ENCODE peak calls at places on chromosomes 16 and 17, in six cellular contexts. O is sigmoid colon, D is choroid plexus epithelial cell, X is neural progenitor cell, R is HL-60, L is A673. Q is an unnamed sample.

GRCh38 chr17:8315740-8316217 is 5.7 kb downstream of the ARHGEF15 start:
- DNase-seq in O (no peak), D (no peak), X (peak), R (no peak), L (no peak), Q (no peak)

GRCh38 chr16:66386629-66387622 is 20.4 kb downstream of the CDH5 start:
- DNase-seq in O (peak), D (no peak), X (no peak), R (no peak), L (no peak), Q (no peak)

GRCh38 chr16:17251496-17251895 is 219.3 kb downstream of the XYLT1 start:
- DNase-seq in O (no peak), D (no peak), X (no peak), R (no peak), L (no peak), Q (no peak)

GRCh38 chr17:78013683-78014467 is 55.4 kb downstream of the TNRC6C start:
- DNase-seq in O (peak), D (peak), X (peak), R (no peak), L (peak), Q (peak)

GRCh38 chr17:1147664-1148063 is 32.1 kb downstream of the ABR start:
- DNase-seq in O (no peak), D (peak), X (peak), R (no peak), L (peak), Q (peak)

GRCh38 chr17:51803161-51803560 is 355.4 kb downstream of the CA10 start:
- DNase-seq in O (no peak), D (no peak), X (peak), R (no peak), L (no peak), Q (no peak)

GRCh38 chr17:58630883-58631522 is 60.8 kb downstream of the TEX14 start:
- DNase-seq in O (peak), D (no peak), X (peak), R (no peak), L (no peak), Q (no peak)

GRCh38 chr17:46837521-46837920 is 13.9 kb upstream of the WNT9B start:
- DNase-seq in O (no peak), D (no peak), X (no peak), R (no peak), L (no peak), Q (no peak)

GRCh38 chr16:22327446-22327775 is 30.2 kb downstream of the POLR3E start:
- DNase-seq in O (no peak), D (no peak), X (no peak), R (no peak), L (no peak), Q (no peak)

GRCh38 chr16:78962457-78962929 is 638.0 kb downstream of the MAF start:
- DNase-seq in O (no peak), D (no peak), X (no peak), R (no peak), L (no peak), Q (no peak)

GRCh38 chr17:9465216-9465921 is 110.3 kb downstream of the STX8 start:
- DNase-seq in O (no peak), D (peak), X (no peak), R (no peak), L (no peak), Q (peak)

GRCh38 chr16:9256196-9256595 is 164.8 kb downstream of the HAPSTR1 start:
- DNase-seq in O (no peak), D (peak), X (peak), R (no peak), L (peak), Q (peak)

GRCh38 chr16:85463228-85463611 is 149.9 kb upstream of the GSE1 start:
- DNase-seq in O (no peak), D (no peak), X (no peak), R (no peak), L (no peak), Q (no peak)

GRCh38 chr16:8505327-8505991 is 84.9 kb downstream of the TMEM114 start:
- DNase-seq in O (no peak), D (no peak), X (peak), R (no peak), L (no peak), Q (no peak)

GRCh38 chr17:73550561-73550960 is 93.7 kb downstream of the SDK2 start:
- DNase-seq in O (no peak), D (no peak), X (no peak), R (no peak), L (no peak), Q (peak)

GRCh38 chr17:42904110-42904469 is 3.5 kb downstream of the G6PC1 start:
- DNase-seq in O (no peak), D (no peak), X (no peak), R (no peak), L (no peak), Q (no peak)

GRCh38 chr16:49755291-49755611 is 100.7 kb downstream of the ZNF423 start:
- DNase-seq in O (no peak), D (peak), X (peak), R (no peak), L (peak), Q (peak)

GRCh38 chr16:81626181-81626674 is 152.9 kb upstream of the PLCG2 start:
- DNase-seq in O (no peak), D (no peak), X (no peak), R (no peak), L (no peak), Q (peak)

GRCh38 chr16:55113195-55113594 is 182.5 kb downstream of the IRX5 start:
- DNase-seq in O (no peak), D (no peak), X (no peak), R (no peak), L (no peak), Q (no peak)

GRCh38 chr17:57605734-57606105 is 139.4 kb downstream of the CCDC182 start:
- DNase-seq in O (no peak), D (no peak), X (no peak), R (no peak), L (no peak), Q (no peak)

GRCh38 chr17:57603541-57603940 is 141.6 kb downstream of the CCDC182 start:
- DNase-seq in O (no peak), D (no peak), X (no peak), R (no peak), L (no peak), Q (no peak)

GRCh38 chr17:57603978-57604377 is 141.1 kb downstream of the CCDC182 start:
- DNase-seq in O (no peak), D (no peak), X (no peak), R (peak), L (no peak), Q (no peak)

GRCh38 chr17:57606111-57606875 is 138.8 kb downstream of the CCDC182 start:
- DNase-seq in O (no peak), D (no peak), X (no peak), R (no peak), L (no peak), Q (no peak)

GRCh38 chr17:57604771-57605733 is 140.0 kb downstream of the CCDC182 start:
- DNase-seq in O (peak), D (peak), X (peak), R (no peak), L (peak), Q (no peak)
- TF ChIP-seq CTCF in O (no peak), D (no peak), X (no peak), R (no peak), L (no peak), Q (no peak)

DNA sequence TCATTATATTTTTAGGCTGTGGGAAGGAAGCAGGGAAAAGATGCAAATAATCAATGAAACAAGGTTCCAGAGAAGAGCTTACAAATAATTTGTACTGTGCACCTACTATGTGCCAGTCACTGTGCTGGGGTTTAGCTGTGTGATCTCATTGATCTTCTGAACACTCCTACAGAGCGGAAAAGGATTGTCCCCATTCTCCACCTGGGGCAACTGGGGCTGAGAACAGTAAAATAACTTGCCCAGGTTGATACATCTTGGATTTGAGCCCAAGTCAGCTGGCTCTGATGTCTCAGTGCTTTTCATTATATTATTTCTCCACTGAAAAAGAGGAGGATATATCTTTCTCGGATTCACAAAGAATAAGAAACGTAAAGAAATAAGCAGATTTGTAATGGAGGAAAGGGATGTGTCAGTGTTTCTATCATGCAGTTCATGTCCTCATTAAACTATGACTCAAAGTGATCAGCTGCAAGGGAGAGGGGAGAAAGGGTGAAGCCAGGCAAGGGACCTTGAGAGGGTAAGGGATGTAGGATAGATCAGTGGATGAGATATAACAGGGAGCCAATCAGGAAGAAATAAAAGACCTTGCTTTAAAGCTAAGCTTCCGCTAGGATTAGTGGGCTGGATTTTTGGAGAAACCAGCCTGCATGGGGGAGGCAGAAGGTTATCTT is 143.6 kb upstream of the NOL11 start:
- DNase-seq in O (no peak), D (no peak), X (no peak), R (no peak), L (no peak), Q (peak)
- H3K4me3 ChIP-seq in O (no peak), D (no peak), X (no peak), R (no peak), L (no peak), Q (no peak)

GRCh38 chr17:48293319-48294192 is 136.5 kb downstream of the SKAP1 start:
- DNase-seq in O (no peak), D (peak), X (no peak), R (no peak), L (no peak), Q (no peak)
- TF ChIP-seq CTCF in O (no peak), D (no peak), X (no peak), R (no peak), L (peak), Q (no peak)

GRCh38 chr16:4426722-4427372 is 1.2 kb downstream of the DNAJA3 start:
- DNase-seq in O (no peak), D (no peak), X (no peak), R (no peak), L (no peak), Q (no peak)
- H3K4me3 ChIP-seq in O (peak), D (peak), X (peak), R (peak), L (peak), Q (peak)

DNA sequence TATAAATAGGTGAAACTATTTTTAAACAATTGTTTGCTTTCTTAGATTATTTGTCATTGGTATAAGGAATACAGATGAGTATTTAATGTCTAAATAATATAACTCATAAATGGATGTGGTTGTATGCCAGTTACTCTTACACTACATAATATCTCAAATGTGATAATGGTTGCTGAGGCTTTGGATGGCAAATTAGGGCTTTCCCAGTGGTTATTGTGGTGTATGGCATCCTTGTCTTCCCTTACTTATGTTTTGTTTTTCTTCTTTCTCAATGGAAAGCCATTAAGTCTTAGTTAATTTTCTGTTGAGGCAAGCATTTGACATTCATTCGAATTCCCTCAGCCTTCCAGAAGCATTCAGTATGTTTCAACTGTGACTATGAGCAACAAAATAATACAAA is 10.5 kb downstream of the OMG start:
- DNase-seq in O (no peak), D (no peak), X (no peak), R (no peak), L (no peak), Q (no peak)
- TF ChIP-seq CTCF in O (no peak), D (no peak), X (no peak), R (no peak), L (no peak), Q (no peak)

Q was measured in fibroblast of mammary gland.